ENCODE peak calls at places on chromosomes 12 and 14, in four cellular contexts. Z is prostate gland, U is gastrocnemius medialis, Y is Peyer's patch. B is an unnamed sample.

GRCh38 chr14:68879321-68879781 is 86.5 kb upstream of the ZFP36L1 start:
- DNase-seq in Z (no peak), U (no peak), Y (peak; percentile 51), B (peak; percentile 52)

GRCh38 chr12:123900898-123901376 is 71.7 kb downstream of the CCDC92 start:
- DNase-seq in Z (no peak), U (no peak), Y (no peak), B (no peak)

GRCh38 chr12:52980773-52981423 is 25.4 kb upstream of the EIF4B start:
- DNase-seq in Z (peak; percentile 94), U (peak; percentile 70), Y (peak; percentile 95), B (peak; percentile 90)

GRCh38 chr14:20659813-20660395 is 18.4 kb upstream of the OR6S1 start:
- DNase-seq in Z (no peak), U (no peak), Y (no peak), B (no peak)

GRCh38 chr12:117486840-117487659 is 125.6 kb upstream of the NOS1 start:
- DNase-seq in Z (no peak), U (peak; percentile 84), Y (no peak), B (no peak)

GRCh38 chr14:74575507-74575906 is 36.5 kb downstream of the LTBP2 start:
- DNase-seq in Z (no peak), U (no peak), Y (no peak), B (no peak)

GRCh38 chr12:111192657-111193056 is 176.2 kb downstream of the PHETA1 start:
- DNase-seq in Z (no peak), U (no peak), Y (no peak), B (no peak)

GRCh38 chr14:36655054-36655381 is 6.6 kb upstream of the PAX9 start:
- DNase-seq in Z (no peak), U (no peak), Y (no peak), B (no peak)

GRCh38 chr12:123379391-123379790 is 4.5 kb upstream of the KMT5A start:
- DNase-seq in Z (no peak), U (no peak), Y (no peak), B (no peak)

GRCh38 chr14:55383541-55384140 is 28.0 kb downstream of the ATG14 start:
- DNase-seq in Z (no peak), U (peak; percentile 21), Y (no peak), B (no peak)

GRCh38 chr14:70670992-70671651 is 29.4 kb downstream of the TTC9 start:
- DNase-seq in Z (peak; percentile 39), U (no peak), Y (no peak), B (no peak)

GRCh38 chr14:61502459-61503093 is 181.2 kb downstream of the PRKCH start:
- DNase-seq in Z (no peak), U (no peak), Y (no peak), B (no peak)

GRCh38 chr12:62848418-62848817 is 86.5 kb downstream of the PPM1H start:
- DNase-seq in Z (no peak), U (no peak), Y (no peak), B (no peak)

GRCh38 chr14:59634617-59635016 is 58.0 kb upstream of the CCDC175 start:
- DNase-seq in Z (no peak), U (no peak), Y (no peak), B (no peak)

GRCh38 chr14:99625476-99625875 is 19.5 kb upstream of the HHIPL1 start:
- DNase-seq in Z (no peak), U (no peak), Y (no peak), B (no peak)

GRCh38 chr14:100436745-100437406 is 113.7 kb downstream of the SLC25A47 start:
- DNase-seq in Z (no peak), U (no peak), Y (no peak), B (no peak)

GRCh38 chr14:92997343-92998061 is 74.6 kb downstream of the CHGA start:
- DNase-seq in Z (no peak), U (no peak), Y (no peak), B (no peak)

GRCh38 chr14:22769369-22769768 is 2.9 kb downstream of the OXA1L start:
- DNase-seq in Z (no peak), U (no peak), Y (no peak), B (no peak)

GRCh38 chr12:125247477-125247876 is 182.2 kb downstream of the AACS start:
- DNase-seq in Z (no peak), U (no peak), Y (no peak), B (no peak)

GRCh38 chr12:69837191-69838085 is 12.4 kb downstream of the MYRFL start:
- DNase-seq in Z (no peak), U (no peak), Y (no peak), B (no peak)

GRCh38 chr14:101408077-101408831 is 153.0 kb upstream of the DIO3 start:
- DNase-seq in Z (no peak), U (peak; percentile 11), Y (no peak), B (no peak)

GRCh38 chr12:93594766-93595165 is 22.3 kb downstream of the SOCS2 start:
- DNase-seq in Z (no peak), U (no peak), Y (no peak), B (no peak)

GRCh38 chr12:93592641-93593396 is 20.3 kb downstream of the SOCS2 start:
- DNase-seq in Z (no peak), U (no peak), Y (no peak), B (no peak)

GRCh38 chr12:93587601-93588000 is 15.1 kb downstream of the SOCS2 start:
- DNase-seq in Z (no peak), U (no peak), Y (no peak), B (no peak)

GRCh38 chr12:93593833-93594232 is 21.4 kb downstream of the SOCS2 start:
- DNase-seq in Z (no peak), U (no peak), Y (no peak), B (no peak)

DNA sequence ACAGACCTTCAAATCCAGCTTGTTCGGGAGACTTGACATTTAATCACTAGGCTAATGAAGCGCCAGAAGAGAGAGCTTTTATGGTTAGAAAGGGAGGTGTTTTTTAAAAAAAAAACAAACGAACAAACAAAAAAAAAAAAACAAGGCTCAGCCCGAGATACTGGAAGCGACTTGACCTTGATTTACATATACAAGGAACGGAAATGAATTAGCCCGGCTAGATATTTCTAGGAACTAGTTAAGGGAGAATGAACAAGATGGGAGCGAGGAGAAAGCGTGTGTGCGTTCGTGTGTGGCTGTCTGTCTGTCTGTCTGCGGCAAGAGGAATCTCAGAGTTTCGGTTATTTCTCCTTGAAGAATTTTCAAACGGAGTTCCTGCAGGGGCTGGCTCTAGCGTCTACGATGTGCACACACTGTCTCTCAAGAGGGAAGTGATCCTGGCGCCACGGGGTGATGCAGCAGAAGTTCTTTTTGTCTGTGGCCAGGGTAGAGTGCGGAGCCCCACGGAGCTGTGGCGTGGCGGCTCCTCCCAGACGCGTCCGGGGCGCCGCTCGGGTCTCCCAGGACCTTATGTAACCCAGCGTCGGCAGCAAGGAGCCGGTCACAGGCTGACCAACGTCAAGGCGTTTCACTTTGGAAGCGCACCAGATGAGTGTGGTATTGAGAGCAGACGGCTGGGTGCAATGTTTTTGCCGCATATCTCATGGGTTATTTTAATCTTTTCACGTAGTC is 18.8 kb downstream of the SOCS2 start:
- DNase-seq in Z (peak; percentile 60), U (peak; percentile 33), Y (peak; percentile 85), B (peak; percentile 93)
- TF ChIP-seq POLR2A in Z (peak; percentile 32), U (no peak), Y (peak; percentile 29), B (peak; percentile 70)

GRCh38 chr14:64442300-64442988 is 22.9 kb upstream of the AKAP5 start:
- DNase-seq in Z (no peak), U (no peak), Y (no peak), B (no peak)

GRCh38 chr14:64440494-64440893 is 24.8 kb upstream of the AKAP5 start:
- DNase-seq in Z (no peak), U (no peak), Y (no peak), B (no peak)

GRCh38 chr14:64438181-64438839 is 27.0 kb upstream of the AKAP5 start:
- DNase-seq in Z (no peak), U (no peak), Y (no peak), B (no peak)

GRCh38 chr14:64434528-64434927 is 30.8 kb upstream of the AKAP5 start:
- DNase-seq in Z (no peak), U (no peak), Y (no peak), B (no peak)

DNA sequence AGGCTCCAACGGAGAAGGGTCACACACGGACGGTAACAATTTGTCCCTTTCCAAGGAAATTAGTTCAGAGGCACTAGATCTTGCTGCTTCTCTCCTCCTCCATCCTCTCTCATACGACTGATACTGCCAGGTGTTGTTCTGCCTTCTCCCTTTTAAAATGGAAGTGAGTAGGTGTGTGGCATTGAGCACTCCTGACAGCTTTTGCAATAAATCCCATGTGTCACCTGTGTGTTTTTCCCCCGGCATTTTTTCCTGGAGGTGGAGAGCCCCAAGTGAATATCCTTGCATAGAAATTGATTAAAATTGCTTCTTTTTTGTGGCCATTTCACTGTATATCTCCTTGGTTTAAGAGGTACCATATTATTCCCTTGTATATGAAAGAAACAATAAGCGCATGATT is 26.2 kb upstream of the AKAP5 start:
- DNase-seq in Z (no peak), U (no peak), Y (no peak), B (no peak)
- H3K27ac ChIP-seq in Z (no peak overlapping the region), U (no peak overlapping the region), Y (no peak overlapping the region), B (no peak overlapping the region)

GRCh38 chr12:133202493-133203343 is 21.4 kb downstream of the ZNF268 start:
- DNase-seq in Z (no peak), U (no peak), Y (no peak), B (no peak)
- H3K9me3 ChIP-seq in Z (peaks cover 9% of the 10 kb centered on the region), U (peaks cover 54% of the 10 kb centered on the region), Y (peaks cover 24% of the 10 kb centered on the region), B (peaks cover 67% of the 10 kb centered on the region)

DNA sequence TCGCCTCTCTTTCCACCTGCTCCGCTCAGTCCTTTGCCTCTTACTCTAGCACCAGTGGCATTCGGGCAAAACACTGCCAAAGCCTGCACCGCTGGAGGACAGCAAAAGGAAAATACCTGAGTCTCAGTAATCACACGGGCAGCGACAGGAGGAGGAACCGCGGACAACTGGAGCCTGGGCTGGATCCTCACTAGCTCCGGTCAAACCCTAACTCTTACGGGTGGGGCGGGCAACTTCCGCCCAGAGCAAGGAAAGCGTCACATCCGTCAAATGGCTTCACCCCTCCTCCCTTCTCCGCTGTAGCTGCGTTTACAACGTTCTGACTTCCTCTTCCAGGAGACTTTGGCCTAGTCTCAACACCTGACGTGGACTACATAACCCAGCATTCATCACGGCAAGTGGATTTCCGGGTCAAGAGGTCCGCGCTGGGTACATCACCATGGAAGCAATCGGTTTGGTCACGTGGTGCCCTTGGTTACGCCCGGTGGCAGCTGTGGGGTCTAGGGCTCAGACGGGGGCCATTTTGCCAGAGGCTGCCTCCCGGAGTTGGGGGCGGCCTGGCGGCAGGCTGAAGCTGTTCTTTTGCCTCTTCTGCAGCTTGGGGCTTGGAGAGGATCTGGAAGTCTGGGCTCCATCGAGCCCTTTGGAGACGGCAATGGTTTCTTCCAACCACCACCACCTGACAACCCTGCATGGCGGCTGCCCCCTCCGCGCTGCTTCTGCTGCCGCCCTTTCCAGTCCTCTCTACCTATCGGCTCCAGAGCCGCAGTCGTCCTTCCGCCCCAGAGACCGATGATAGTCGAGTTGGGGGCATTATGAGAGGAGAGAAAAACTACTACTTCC is at the start of the genes KLHL28 and TOGARAM1:
- DNase-seq in Z (peak; percentile 99), U (peak; percentile 99), Y (peak; percentile 99), B (peak; percentile 99)
- TF ChIP-seq POLR2A in Z (peak; percentile 83), U (peak; percentile 74), Y (peak; percentile 96), B (peak; percentile 36)

B was measured in suprapubic skin.